ENCODE peak calls at places on chromosomes 6 and 20, in four cellular contexts. One of them, this sample, is unnamed.

GRCh38 chr6:43078651-43079050 is 2.5 kb downstream of the PTK7 start:
- DNase-seq in cardiac fibroblast: no peak
- DNase-seq in NCI-H146: no peak
- DNase-seq in GDM1: no peak
- DNase-seq in this sample: no peak

GRCh38 chr6:116329156-116329555 is 41.6 kb upstream of the DSE start:
- DNase-seq in GDM1: no peak
- DNase-seq in cardiac fibroblast: peak; percentile 37
- DNase-seq in NCI-H146: no peak
- DNase-seq in this sample: no peak

GRCh38 chr6:168648730-168649129 is 207.7 kb downstream of the SMOC2 start:
- DNase-seq in GDM1: no peak
- DNase-seq in NCI-H146: no peak
- DNase-seq in cardiac fibroblast: no peak
- DNase-seq in this sample: no peak

GRCh38 chr20:2750343-2751251 is 49.8 kb downstream of the CPXM1 start:
- DNase-seq in NCI-H146: no peak
- DNase-seq in GDM1: no peak
- DNase-seq in cardiac fibroblast: peak; percentile 52
- DNase-seq in this sample: no peak

GRCh38 chr6:41963371-41963770 is 21.8 kb upstream of the CCND3 start:
- DNase-seq in cardiac fibroblast: no peak
- DNase-seq in NCI-H146: no peak
- DNase-seq in GDM1: no peak
- DNase-seq in this sample: no peak

GRCh38 chr6:113995632-113996031 is 24.7 kb upstream of the HDAC2 start:
- DNase-seq in GDM1: no peak
- DNase-seq in NCI-H146: peak; percentile 42
- DNase-seq in cardiac fibroblast: peak; percentile 99
- DNase-seq in this sample: peak; percentile 89

GRCh38 chr20:572752-573151 is 29.2 kb upstream of the CSNK2A1 start:
- DNase-seq in NCI-H146: no peak
- DNase-seq in cardiac fibroblast: no peak
- DNase-seq in GDM1: no peak
- DNase-seq in this sample: no peak

GRCh38 chr6:44494011-44494501 is 106.5 kb downstream of the CDC5L start:
- DNase-seq in NCI-H146: peak; percentile 21
- DNase-seq in GDM1: no peak
- DNase-seq in cardiac fibroblast: peak; percentile 93
- DNase-seq in this sample: no peak

GRCh38 chr6:149691201-149691600 is 26.7 kb downstream of the LATS1 start:
- DNase-seq in cardiac fibroblast: no peak
- DNase-seq in GDM1: no peak
- DNase-seq in NCI-H146: no peak
- DNase-seq in this sample: no peak

GRCh38 chr6:111730835-111731234 is 125.2 kb upstream of the TRAF3IP2 start:
- DNase-seq in cardiac fibroblast: no peak
- DNase-seq in NCI-H146: peak; percentile 27
- DNase-seq in GDM1: no peak
- DNase-seq in this sample: peak; percentile 60

GRCh38 chr6:159695984-159696383 is 2.9 kb upstream of the SOD2 start:
- DNase-seq in cardiac fibroblast: peak; percentile 64
- DNase-seq in NCI-H146: no peak
- DNase-seq in GDM1: no peak
- DNase-seq in this sample: no peak

GRCh38 chr6:84521419-84522001 is 242.9 kb downstream of the TBX18 start:
- DNase-seq in GDM1: no peak
- DNase-seq in cardiac fibroblast: no peak
- DNase-seq in NCI-H146: no peak
- DNase-seq in this sample: no peak

GRCh38 chr6:57221191-57221935 is 744 bp downstream of the RAB23 start:
- DNase-seq in NCI-H146: peak; percentile 74
- DNase-seq in cardiac fibroblast: peak; percentile 80
- DNase-seq in GDM1: peak; percentile 48
- DNase-seq in this sample: peak; percentile 40

GRCh38 chr6:23526519-23526918 is 599.5 kb upstream of the NRSN1 start:
- DNase-seq in NCI-H146: no peak
- DNase-seq in GDM1: no peak
- DNase-seq in cardiac fibroblast: no peak
- DNase-seq in this sample: no peak

GRCh38 chr6:38012573-38012972 is 193.0 kb downstream of the ZFAND3 start:
- DNase-seq in GDM1: peak; percentile 14
- DNase-seq in cardiac fibroblast: peak; percentile 72
- DNase-seq in NCI-H146: peak; percentile 74
- DNase-seq in this sample: no peak

GRCh38 chr6:41522780-41523548 is 23.2 kb upstream of the FOXP4 start:
- DNase-seq in NCI-H146: no peak
- DNase-seq in GDM1: no peak
- DNase-seq in cardiac fibroblast: no peak
- DNase-seq in this sample: no peak

This sample was measured in hippocampal formation.